ENCODE peak calls at places on chromosomes 1 and 21, in six cellular contexts. One of them, this sample, is unnamed.

GRCh38 chr1:40059292-40059959 is 18.9 kb downstream of the CAP1 start:
- DNase-seq in NCI-H1092: no peak
- DNase-seq in hypothalamus: no peak
- DNase-seq in aorta: no peak
- DNase-seq in activated naive CD4-positive, alpha-beta T cell treated with Interleukin-2 at 50 U/mL for 16 hours: no peak
- DNase-seq in endothelial cell of umbilical vein: peak
- DNase-seq in this sample: no peak

GRCh38 chr21:45767071-45768006 is 123.8 kb downstream of the PCBP3 start:
- DNase-seq in aorta: no peak
- DNase-seq in endothelial cell of umbilical vein: no peak
- DNase-seq in hypothalamus: no peak
- DNase-seq in NCI-H1092: no peak
- DNase-seq in activated naive CD4-positive, alpha-beta T cell treated with Interleukin-2 at 50 U/mL for 16 hours: no peak
- DNase-seq in this sample: no peak

GRCh38 chr1:10473145-10473765 is 926 bp upstream of the DFFA start:
- DNase-seq in hypothalamus: no peak
- DNase-seq in aorta: no peak
- DNase-seq in NCI-H1092: no peak
- DNase-seq in activated naive CD4-positive, alpha-beta T cell treated with Interleukin-2 at 50 U/mL for 16 hours: no peak
- DNase-seq in endothelial cell of umbilical vein: no peak
- DNase-seq in this sample: no peak

GRCh38 chr21:29372063-29372802 is 73.5 kb downstream of the BACH1 start:
- DNase-seq in aorta: no peak
- DNase-seq in NCI-H1092: peak
- DNase-seq in endothelial cell of umbilical vein: peak
- DNase-seq in hypothalamus: peak
- DNase-seq in activated naive CD4-positive, alpha-beta T cell treated with Interleukin-2 at 50 U/mL for 16 hours: peak
- DNase-seq in this sample: no peak

GRCh38 chr1:28955930-28956552 is 41.7 kb downstream of the EPB41 start:
- DNase-seq in endothelial cell of umbilical vein: no peak
- DNase-seq in aorta: no peak
- DNase-seq in activated naive CD4-positive, alpha-beta T cell treated with Interleukin-2 at 50 U/mL for 16 hours: no peak
- DNase-seq in NCI-H1092: peak
- DNase-seq in hypothalamus: no peak
- DNase-seq in this sample: no peak

GRCh38 chr1:180525696-180526000 is 23.3 kb upstream of the ACBD6 start:
- DNase-seq in NCI-H1092: no peak
- DNase-seq in hypothalamus: no peak
- DNase-seq in endothelial cell of umbilical vein: no peak
- DNase-seq in activated naive CD4-positive, alpha-beta T cell treated with Interleukin-2 at 50 U/mL for 16 hours: no peak
- DNase-seq in aorta: no peak
- DNase-seq in this sample: no peak

GRCh38 chr1:10652626-10653025 is 143.8 kb downstream of the CASZ1 start:
- DNase-seq in aorta: no peak
- DNase-seq in hypothalamus: no peak
- DNase-seq in activated naive CD4-positive, alpha-beta T cell treated with Interleukin-2 at 50 U/mL for 16 hours: no peak
- DNase-seq in NCI-H1092: no peak
- DNase-seq in endothelial cell of umbilical vein: no peak
- DNase-seq in this sample: no peak

GRCh38 chr1:7299994-7300393 is 471.1 kb upstream of the VAMP3 start:
- DNase-seq in aorta: no peak
- DNase-seq in endothelial cell of umbilical vein: peak
- DNase-seq in hypothalamus: no peak
- DNase-seq in NCI-H1092: no peak
- DNase-seq in activated naive CD4-positive, alpha-beta T cell treated with Interleukin-2 at 50 U/mL for 16 hours: no peak
- DNase-seq in this sample: no peak

GRCh38 chr1:147273409-147274307 is 31.2 kb downstream of the CHD1L start:
- DNase-seq in activated naive CD4-positive, alpha-beta T cell treated with Interleukin-2 at 50 U/mL for 16 hours: no peak
- DNase-seq in NCI-H1092: peak
- DNase-seq in aorta: no peak
- DNase-seq in hypothalamus: no peak
- DNase-seq in endothelial cell of umbilical vein: peak
- DNase-seq in this sample: no peak

This sample was measured in breast epithelium.